ENCODE peak calls at places on chromosome 16, in five cellular contexts. I is retinal pigment epithelial cell; E is hypothalamus; U is progenitor cell of endocrine pancreas; K is activated CD4-positive, alpha-beta T cell treated with anti-CD3 and anti-CD28 coated beads, Interleukin-2, amount 50 U/mL, for 24 hours. B is an unnamed sample.

GRCh38 chr16:87720411-87720810 is 45.4 kb downstream of the KLHDC4 start:
- DNase-seq in E (no peak), U (no peak), I (no peak), K (no peak), B (no peak)

GRCh38 chr16:15948532-15949209 is 745 bp upstream of the ABCC1 start:
- DNase-seq in U (no peak), E (no peak), K (no peak), I (no peak), B (no peak)

GRCh38 chr16:3084969-3085670 is 14.0 kb downstream of the ZSCAN10 start:
- DNase-seq in I (no peak), U (no peak), K (no peak), E (no peak), B (no peak)

GRCh38 chr16:1613728-1614225 is 1.6 kb downstream of the CRAMP1 start:
- DNase-seq in I (no peak), U (no peak), E (no peak), K (no peak), B (no peak)

GRCh38 chr16:85515319-85515745 is 97.8 kb upstream of the GSE1 start:
- DNase-seq in E (no peak), K (no peak), I (no peak), U (no peak), B (no peak)

GRCh38 chr16:88069397-88070168 is 118.3 kb downstream of the BANP start:
- DNase-seq in U (no peak), I (no peak), K (no peak), E (no peak), B (no peak)

GRCh38 chr16:53937068-53937614 is 233.2 kb downstream of the FTO start:
- DNase-seq in E (no peak), K (no peak), I (no peak), U (no peak), B (no peak)

GRCh38 chr16:72924918-72925630 is 122.9 kb downstream of the ZFHX3 start:
- DNase-seq in E (no peak), U (peak; percentile 18), K (no peak), I (no peak), B (no peak)

GRCh38 chr16:1311738-1312458 is 2.5 kb downstream of the UBE2I start:
- DNase-seq in E (no peak), U (no peak), I (no peak), K (no peak), B (no peak)

GRCh38 chr16:31073073-31073822 is 792 bp downstream of the ZNF668 start:
- DNase-seq in K (peak; percentile 84), I (peak; percentile 61), U (peak; percentile 72), E (peak; percentile 85), B (peak; percentile 92)

GRCh38 chr16:14150796-14151195 is 79.7 kb downstream of the MRTFB start:
- DNase-seq in E (no peak), I (no peak), U (no peak), K (no peak), B (no peak)

GRCh38 chr16:84232060-84232459 is 7.8 kb downstream of the KCNG4 start:
- DNase-seq in E (no peak), K (no peak), U (no peak), I (no peak), B (no peak)

GRCh38 chr16:30348113-30348512 is 7.0 kb downstream of the CD2BP2 start:
- DNase-seq in K (no peak), I (no peak), U (no peak), E (no peak), B (no peak)

GRCh38 chr16:2791174-2791573 is 3.8 kb upstream of the PRSS33 start:
- DNase-seq in U (no peak), E (no peak), K (no peak), I (no peak), B (no peak)

GRCh38 chr16:28925386-28926228 is 569 bp upstream of the RABEP2 start:
- DNase-seq in K (peak; percentile 79), E (no peak), U (no peak), I (no peak), B (no peak)

GRCh38 chr16:80974649-80975376 is 31.9 kb downstream of the CMC2 start:
- DNase-seq in I (no peak), K (no peak), E (no peak), U (no peak), B (no peak)

GRCh38 chr16:75445298-75445697 is 12.0 kb upstream of the CFDP1 start:
- DNase-seq in E (no peak), U (no peak), I (no peak), K (no peak), B (no peak)

GRCh38 chr16:4246777-4247476 is 5.0 kb upstream of the SRL start:
- DNase-seq in I (no peak), U (no peak), E (no peak), K (no peak), B (no peak)

GRCh38 chr16:58458634-58459343 is 41.2 kb upstream of the NDRG4 start:
- DNase-seq in I (no peak), U (no peak), K (no peak), E (no peak), B (no peak)

GRCh38 chr16:56571525-56571924 is 6.7 kb downstream of the MT4 start:
- DNase-seq in U (no peak), K (no peak), I (no peak), E (no peak), B (no peak)

GRCh38 chr16:22782299-22782698 is 31.7 kb upstream of the HS3ST2 start:
- DNase-seq in K (no peak), U (no peak), E (no peak), I (no peak), B (no peak)

GRCh38 chr16:25005445-25006306 is 9.5 kb downstream of the ARHGAP17 start:
- DNase-seq in K (no peak), U (no peak), I (no peak), E (no peak), B (no peak)

GRCh38 chr16:6961704-6962103 is 370.9 kb upstream of the RBFOX1 start:
- DNase-seq in U (no peak), K (no peak), E (no peak), I (no peak), B (no peak)

GRCh38 chr16:73026754-73027654 is 20.9 kb downstream of the ZFHX3 start:
- DNase-seq in U (no peak), K (no peak), E (no peak), I (no peak), B (no peak)

GRCh38 chr16:77191259-77191969 is 424 bp downstream of the MON1B start:
- DNase-seq in K (no peak), E (no peak), U (no peak), I (no peak), B (no peak)

GRCh38 chr16:67552476-67552875 is 9.8 kb upstream of the CTCF start:
- DNase-seq in I (no peak), U (no peak), E (no peak), K (no peak), B (no peak)

GRCh38 chr16:69633375-69633774 is 67.6 kb downstream of the NFAT5 start:
- DNase-seq in I (no peak), E (no peak), U (no peak), K (no peak), B (no peak)

GRCh38 chr16:75648265-75649076 is 898 bp downstream of the TERF2IP start:
- DNase-seq in K (peak; percentile 76), U (peak; percentile 48), I (no peak), E (peak; percentile 64), B (peak; percentile 65)

GRCh38 chr16:64590516-64590915 is 531.3 kb downstream of the CDH11 start:
- DNase-seq in K (no peak), U (no peak), E (no peak), I (no peak), B (no peak)

GRCh38 chr16:804193-805048 is 3.9 kb upstream of the GNG13 start:
- DNase-seq in K (no peak), I (no peak), U (no peak), E (no peak), B (no peak)

GRCh38 chr16:57516773-57517172 is 19.6 kb downstream of the CCDC102A start:
- DNase-seq in E (no peak), U (no peak), K (no peak), I (no peak), B (no peak)

GRCh38 chr16:1310832-1311200 is 1.4 kb downstream of the UBE2I start:
- DNase-seq in E (no peak), K (no peak), U (no peak), I (no peak), B (no peak)

GRCh38 chr16:21158208-21159110 is at the start of gene LDAF1:
- DNase-seq in U (peak; percentile 60), I (no peak), E (peak; percentile 5), K (peak; percentile 71), B (peak; percentile 59)

GRCh38 chr16:47037396-47037745 is 63.9 kb upstream of the DNAJA2 start:
- DNase-seq in I (no peak), K (no peak), E (no peak), U (no peak), B (peak; percentile 63)

GRCh38 chr16:30659507-30660423 is 1.5 kb downstream of the FBRS start:
- DNase-seq in K (peak; percentile 30), U (no peak), I (no peak), E (no peak), B (peak; percentile 27)

GRCh38 chr16:61897657-61898056 is 138.6 kb downstream of the CDH8 start:
- DNase-seq in U (no peak), K (no peak), E (no peak), I (no peak), B (no peak)